ENCODE peak calls at places on chromosomes 2 and 18, in six cellular contexts. Y, O, Z, E, R and C are unnamed samples. For H3K27me3, the result is how much of the 10 kb centered on the place peaks cover.

GRCh38 chr18:73458186-73458964 is 590.6 kb upstream of the NETO1 start:
- DNase-seq in O (no peak), Y (no peak), E (peak), R (no peak), Z (no peak), C (no peak)

GRCh38 chr2:205403244-205403845 is 279.0 kb upstream of the NRP2 start:
- DNase-seq in E (peak), R (no peak), Y (no peak), Z (no peak), O (no peak), C (no peak)

GRCh38 chr2:46298272-46298521 is 990 bp downstream of the EPAS1 start:
- DNase-seq in Z (no peak), E (peak), Y (no peak), O (no peak), R (no peak), C (no peak)

GRCh38 chr2:3610415-3610814 is 15.5 kb downstream of the COLEC11 start:
- DNase-seq in Z (no peak), E (no peak), R (no peak), O (no peak), Y (no peak), C (no peak)

GRCh38 chr18:60978338-60978737 is 354.9 kb upstream of the CDH20 start:
- DNase-seq in R (no peak), E (peak), Y (no peak), Z (no peak), O (no peak), C (no peak)

GRCh38 chr2:18987592-18988073 is 370.8 kb downstream of the OSR1 start:
- DNase-seq in O (no peak), Y (peak), R (no peak), Z (peak), E (peak), C (peak)

GRCh38 chr2:239543696-239544095 is 142.9 kb upstream of the HDAC4 start:
- DNase-seq in E (no peak), Z (no peak), Y (no peak), O (no peak), R (no peak), C (no peak)

GRCh38 chr18:63676526-63676925 is 14.8 kb upstream of the SERPINB3 start:
- DNase-seq in R (no peak), Z (no peak), O (no peak), E (peak), Y (peak), C (peak)

GRCh38 chr18:2935438-2936192 is 77.3 kb downstream of the LPIN2 start:
- DNase-seq in R (no peak), Z (no peak), Y (no peak), O (no peak), E (peak), C (no peak)

GRCh38 chr18:59067873-59068272 is 71.8 kb upstream of the SEC11C start:
- DNase-seq in E (peak), Z (no peak), R (peak), O (no peak), Y (peak), C (peak)

GRCh38 chr18:46462523-46462922 is 194.5 kb downstream of the LOXHD1 start:
- DNase-seq in E (no peak), R (no peak), O (no peak), Y (no peak), Z (no peak), C (no peak)

GRCh38 chr2:232977438-232977971 is 35.6 kb downstream of the NGEF start:
- DNase-seq in O (no peak), Z (peak), E (no peak), R (no peak), Y (no peak), C (no peak)

GRCh38 chr2:137211761-137212160 is 446.4 kb downstream of the THSD7B start:
- DNase-seq in O (no peak), R (no peak), Y (no peak), E (no peak), Z (no peak), C (no peak)

GRCh38 chr2:33498291-33498956 is 22.0 kb downstream of the RASGRP3 start:
- DNase-seq in O (no peak), R (no peak), Y (no peak), E (no peak), Z (no peak), C (no peak)

GRCh38 chr18:67710639-67711038 is 194.1 kb upstream of the DSEL start:
- DNase-seq in R (no peak), Y (peak), O (no peak), Z (no peak), E (no peak), C (peak)

GRCh38 chr18:28468903-28469302 is 292.0 kb upstream of the CDH2 start:
- DNase-seq in Z (no peak), E (no peak), O (no peak), Y (no peak), R (no peak), C (no peak)

GRCh38 chr18:51907687-51908597 is 432.1 kb upstream of the DCC start:
- DNase-seq in Y (peak), E (no peak), R (no peak), Z (no peak), O (no peak), C (no peak)

GRCh38 chr2:151478011-151478410 is 68.3 kb downstream of the RIF1 start:
- DNase-seq in R (no peak), Y (no peak), E (peak), O (no peak), Z (no peak), C (no peak)

GRCh38 chr18:32714571-32715148 is 58.2 kb downstream of the KLHL14 start:
- DNase-seq in O (no peak), Y (peak), Z (no peak), R (peak), E (peak), C (no peak)

GRCh38 chr2:109290887-109291675 is 162.1 kb downstream of the SH3RF3 start:
- DNase-seq in Z (no peak), R (no peak), Y (no peak), O (no peak), E (peak), C (no peak)

GRCh38 chr2:238240761-238241711 is 1.2 kb upstream of the HES6 start:
- DNase-seq in O (peak), E (peak), Y (peak), R (no peak), Z (peak), C (no peak)

GRCh38 chr2:86336350-86337234 is 834 bp downstream of the REEP1 start:
- DNase-seq in O (no peak), R (no peak), Y (peak), Z (peak), E (no peak), C (peak)

GRCh38 chr2:20578895-20579825 is 71.7 kb downstream of the HS1BP3 start:
- DNase-seq in E (peak), Y (peak), O (peak), Z (peak), R (no peak), C (peak)

GRCh38 chr18:36771246-36771645 is 57.6 kb downstream of the TPGS2 start:
- DNase-seq in O (no peak), E (no peak), Z (no peak), R (no peak), Y (no peak), C (no peak)

GRCh38 chr2:28538134-28538533 is 42.3 kb downstream of the PLB1 start:
- DNase-seq in Y (no peak), Z (no peak), R (no peak), E (no peak), O (no peak), C (no peak)

GRCh38 chr2:175734679-175735078 is 267.4 kb downstream of the LNPK start:
- DNase-seq in E (no peak), R (no peak), Z (no peak), O (no peak), Y (no peak), C (no peak)

GRCh38 chr18:23281626-23282436 is 146.5 kb downstream of the CABLES1 start:
- DNase-seq in Y (peak), Z (no peak), O (no peak), E (peak), R (no peak), C (no peak)

GRCh38 chr2:174487536-174488162 is 820 bp upstream of the GPR155 start:
- DNase-seq in Z (no peak), O (no peak), R (no peak), Y (no peak), E (no peak), C (no peak)

DNA sequence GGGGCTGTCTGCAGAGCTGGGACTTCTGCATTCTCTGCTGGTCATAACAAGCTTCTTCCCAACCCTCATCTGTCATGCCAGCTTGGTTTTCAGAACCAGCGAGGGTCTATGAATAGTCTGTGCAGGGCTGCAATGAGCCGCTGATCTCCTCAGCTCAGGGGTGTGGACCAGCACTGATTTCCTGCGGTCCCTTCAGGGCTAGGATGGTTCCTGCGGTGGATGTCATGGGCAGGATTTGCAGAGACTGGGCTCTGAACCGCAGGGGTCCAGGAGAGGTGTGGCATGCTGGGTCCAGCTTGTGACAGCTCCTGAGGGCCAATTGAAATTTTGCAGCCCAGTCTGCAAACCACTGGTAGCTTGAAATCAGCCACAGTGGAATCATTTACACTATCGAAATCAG is 188.2 kb upstream of the AGAP1 start:
- DNase-seq in Z (no peak), O (no peak), Y (no peak), R (no peak), E (no peak), C (no peak)
- H3K27me3 ChIP-seq in Z (under half), O (under half), Y (under half), R (under half), E (under half), C (under half)

GRCh38 chr18:57439985-57440330 is 4.8 kb downstream of the ONECUT2 start:
- DNase-seq in O (no peak), R (no peak), Y (peak), E (no peak), Z (no peak), C (no peak)
- H3K27me3 ChIP-seq in O (under half), R (under half), Y (half or more), E (half or more), Z (under half), C (under half)

GRCh38 chr2:70936165-70936978 is 672 bp downstream of the ATP6V1B1 start:
- DNase-seq in O (no peak), R (no peak), Z (peak), E (no peak), Y (no peak), C (no peak)

GRCh38 chr2:70936979-70937811 is 1.5 kb downstream of the ATP6V1B1 start:
- DNase-seq in Y (no peak), R (no peak), Z (peak), E (no peak), O (no peak), C (peak)

GRCh38 chr2:70937866-70938579 is 2.3 kb downstream of the ATP6V1B1 start:
- DNase-seq in Y (no peak), R (no peak), O (no peak), Z (no peak), E (no peak), C (peak)

GRCh38 chr2:70934981-70935380 is 719 bp upstream of the ATP6V1B1 start:
- DNase-seq in O (no peak), Y (no peak), Z (peak), E (no peak), R (no peak), C (no peak)

GRCh38 chr2:70935468-70936164 is at the start of gene ATP6V1B1:
- DNase-seq in R (no peak), O (no peak), E (no peak), Y (no peak), Z (peak), C (peak)
- H3K27me3 ChIP-seq in R (under half), O (half or more), E (under half), Y (under half), Z (under half), C (under half)

GRCh38 chr2:159832026-159832425 is 34.0 kb upstream of the CD302 start:
- DNase-seq in Z (no peak), R (no peak), E (no peak), Y (no peak), O (no peak), C (no peak)
- H3K27me3 ChIP-seq in Z (under half), R (under half), E (under half), Y (under half), O (under half), C (under half)

GRCh38 chr2:128041561-128041960 is 13.7 kb upstream of the SAP130 start:
- DNase-seq in E (no peak), Y (no peak), R (no peak), O (no peak), Z (no peak), C (no peak)
- H3K27me3 ChIP-seq in E (under half), Y (under half), R (under half), O (under half), Z (under half), C (under half)

GRCh38 chr2:869894-870293 is 80.8 kb upstream of the SNTG2 start:
- DNase-seq in E (no peak), Y (no peak), O (no peak), Z (no peak), R (peak), C (no peak)
- H3K27me3 ChIP-seq in E (under half), Y (under half), O (half or more), Z (under half), R (under half), C (under half)

GRCh38 chr2:230830428-230830827 is 34.3 kb upstream of the ITM2C start:
- DNase-seq in E (peak), Y (no peak), O (no peak), R (no peak), Z (no peak), C (no peak)
- H3K27me3 ChIP-seq in E (under half), Y (under half), O (under half), R (under half), Z (under half), C (under half)

GRCh38 chr2:37246205-37246604 is 14.7 kb downstream of the NDUFAF7 start:
- DNase-seq in Z (no peak), E (no peak), O (no peak), R (no peak), Y (no peak), C (no peak)
- H3K27me3 ChIP-seq in Z (under half), E (under half), O (under half), R (under half), Y (under half), C (under half)

GRCh38 chr2:118846667-118847446 is 591 bp downstream of the EN1 start:
- DNase-seq in O (peak), Y (no peak), E (peak), Z (peak), R (no peak), C (no peak)

GRCh38 chr2:118845005-118845842 is 2.2 kb downstream of the EN1 start:
- DNase-seq in Z (no peak), Y (no peak), E (peak), O (peak), R (no peak), C (peak)

GRCh38 chr2:118847447-118848172 is at the start of gene EN1:
- DNase-seq in Y (no peak), Z (peak), O (peak), E (peak), R (no peak), C (peak)

GRCh38 chr2:118844261-118845004 is 3.0 kb downstream of the EN1 start:
- DNase-seq in E (peak), O (no peak), Z (no peak), R (no peak), Y (no peak), C (no peak)

DNA sequence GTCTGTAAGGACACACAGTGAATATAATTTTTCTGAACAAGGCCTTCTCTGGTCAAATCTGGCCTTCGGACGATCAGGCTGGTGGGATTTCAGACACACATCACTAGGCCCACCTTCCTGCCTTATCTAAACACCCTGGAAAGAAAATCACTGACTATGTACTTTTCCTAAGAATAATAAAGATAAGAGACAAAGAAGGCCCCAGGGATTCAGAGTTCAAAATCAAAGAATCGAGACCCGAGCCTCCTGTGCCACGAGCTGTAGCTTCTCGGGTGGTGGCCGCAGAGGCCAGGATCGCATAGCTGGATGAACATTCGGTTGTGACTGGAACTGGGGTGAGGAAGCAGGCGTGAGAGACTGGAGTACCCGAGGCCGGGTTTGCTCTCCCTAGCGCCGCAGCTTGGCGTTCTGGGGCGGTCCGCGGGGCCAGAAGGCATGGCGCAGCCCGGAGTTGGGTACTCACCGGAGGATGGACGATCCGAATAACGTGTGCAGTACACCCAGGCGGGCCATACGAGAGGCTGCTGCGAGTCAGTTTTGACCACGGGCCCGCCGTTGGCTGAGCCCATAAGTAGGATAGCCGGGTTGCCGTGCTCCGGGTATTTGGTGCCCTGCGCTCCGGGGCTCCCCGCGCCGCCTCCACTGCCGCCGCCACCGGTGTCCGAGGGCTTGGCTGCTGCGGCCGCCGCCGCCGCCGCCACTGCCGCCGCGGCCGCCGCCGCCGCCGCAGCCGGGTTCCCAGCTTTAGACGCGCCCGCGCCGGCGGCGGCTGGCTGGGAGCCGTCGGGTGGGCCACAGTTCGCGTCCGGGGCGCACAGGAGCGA is 1.4 kb downstream of the EN1 start:
- DNase-seq in R (no peak), E (peak), O (no peak), Y (no peak), Z (peak), C (no peak)
- H3K27me3 ChIP-seq in R (under half), E (under half), O (under half), Y (half or more), Z (under half), C (under half)

GRCh38 chr2:45001629-45002385 is 7.4 kb downstream of the SIX2 start:
- DNase-seq in Z (no peak), R (no peak), E (no peak), O (no peak), Y (no peak), C (no peak)
- H3K27me3 ChIP-seq in Z (under half), R (under half), E (half or more), O (half or more), Y (half or more), C (under half)